ENCODE peak calls at places on chromosomes 16 and 17, in nine cellular contexts. F, V, J, M, Y, R, B, L and Q are unnamed samples.

GRCh38 chr17:39671651-39672521 is 3.6 kb downstream of the PNMT start:
- DNase-seq in F (no peak), V (no peak), J (peak), M (peak), Y (no peak), R (no peak), B (no peak), L (no peak), Q (no peak)

GRCh38 chr17:75344664-75345063 is 55.4 kb upstream of the SLC25A19 start:
- DNase-seq in F (no peak), V (no peak), J (no peak), M (peak), Y (no peak), R (no peak), B (no peak), L (no peak), Q (no peak)

GRCh38 chr17:1294157-1294717 is 14.8 kb downstream of the TRARG1 start:
- DNase-seq in F (no peak), V (no peak), J (no peak), M (no peak), Y (no peak), R (no peak), B (no peak), L (no peak), Q (no peak)

GRCh38 chr17:57587201-57587870 is 157.8 kb downstream of the CCDC182 start:
- DNase-seq in F (no peak), V (no peak), J (no peak), M (no peak), Y (no peak), R (no peak), B (no peak), L (no peak), Q (no peak)

GRCh38 chr16:87739801-87740200 is 26.0 kb downstream of the KLHDC4 start:
- DNase-seq in F (no peak), V (no peak), J (no peak), M (no peak), Y (no peak), R (no peak), B (no peak), L (no peak), Q (no peak)

GRCh38 chr17:75876938-75877751 is 1.2 kb downstream of the TRIM47 start:
- DNase-seq in F (no peak), V (peak), J (no peak), M (no peak), Y (no peak), R (no peak), B (peak), L (no peak), Q (peak)

GRCh38 chr16:17389392-17389791 is 81.4 kb downstream of the XYLT1 start:
- DNase-seq in F (no peak), V (peak), J (no peak), M (no peak), Y (no peak), R (no peak), B (no peak), L (no peak), Q (no peak)

GRCh38 chr16:12425134-12425941 is 378.3 kb downstream of the CPPED1 start:
- DNase-seq in F (no peak), V (no peak), J (no peak), M (no peak), Y (no peak), R (no peak), B (no peak), L (no peak), Q (no peak)

GRCh38 chr16:83666449-83666848 is 141.3 kb upstream of the HSBP1 start:
- DNase-seq in F (no peak), V (no peak), J (no peak), M (no peak), Y (no peak), R (peak), B (no peak), L (no peak), Q (no peak)

GRCh38 chr17:30104575-30105339 is 11.9 kb upstream of the NSRP1 start:
- DNase-seq in F (peak), V (peak), J (peak), M (peak), Y (peak), R (peak), B (peak), L (peak), Q (peak)